ENCODE peak calls at places on chromosomes 12 and 14, in nine cellular contexts. One of them, this sample, is unnamed.

GRCh38 chr12:49138587-49138986 is 7.4 kb upstream of the TUBA1B start:
- DNase-seq in fibroblast of lung: no peak
- DNase-seq in posterior vena cava: no peak
- DNase-seq in OCI-M1: peak
- DNase-seq in stimulated activated effector memory CD8-positive, alpha-beta T cell treated with anti-CD3 and anti-CD28 coated beads, Interleukin-12 subunit alpha, Interleukin-12 subunit beta, amount 100 ng/mL, for 72 hours: no peak
- DNase-seq in H54: no peak
- DNase-seq in central memory CD4-positive, alpha-beta T cell: no peak
- DNase-seq in iPS-NIHi11: no peak
- DNase-seq in LoVo: no peak
- DNase-seq in this sample: no peak

GRCh38 chr14:40417777-40418401 is 985.7 kb upstream of the FBXO33 start:
- DNase-seq in fibroblast of lung: peak
- DNase-seq in posterior vena cava: no peak
- DNase-seq in OCI-M1: peak
- DNase-seq in stimulated activated effector memory CD8-positive, alpha-beta T cell treated with anti-CD3 and anti-CD28 coated beads, Interleukin-12 subunit alpha, Interleukin-12 subunit beta, amount 100 ng/mL, for 72 hours: no peak
- DNase-seq in H54: peak
- DNase-seq in central memory CD4-positive, alpha-beta T cell: no peak
- DNase-seq in iPS-NIHi11: peak
- DNase-seq in LoVo: peak
- DNase-seq in this sample: peak

GRCh38 chr14:105917933-105918436 is 391.6 kb downstream of the TMEM121 start:
- DNase-seq in fibroblast of lung: no peak
- DNase-seq in posterior vena cava: peak
- DNase-seq in OCI-M1: no peak
- DNase-seq in stimulated activated effector memory CD8-positive, alpha-beta T cell treated with anti-CD3 and anti-CD28 coated beads, Interleukin-12 subunit alpha, Interleukin-12 subunit beta, amount 100 ng/mL, for 72 hours: no peak
- DNase-seq in H54: no peak
- DNase-seq in central memory CD4-positive, alpha-beta T cell: no peak
- DNase-seq in iPS-NIHi11: no peak
- DNase-seq in LoVo: no peak
- DNase-seq in this sample: no peak

GRCh38 chr14:54489731-54490447 is 1.1 kb upstream of the GMFB start:
- DNase-seq in fibroblast of lung: no peak
- DNase-seq in posterior vena cava: no peak
- DNase-seq in OCI-M1: no peak
- DNase-seq in stimulated activated effector memory CD8-positive, alpha-beta T cell treated with anti-CD3 and anti-CD28 coated beads, Interleukin-12 subunit alpha, Interleukin-12 subunit beta, amount 100 ng/mL, for 72 hours: no peak
- DNase-seq in H54: no peak
- DNase-seq in central memory CD4-positive, alpha-beta T cell: no peak
- DNase-seq in iPS-NIHi11: no peak
- DNase-seq in LoVo: no peak
- DNase-seq in this sample: no peak

GRCh38 chr14:53355581-53356112 is 202.5 kb upstream of the DDHD1 start:
- DNase-seq in fibroblast of lung: peak
- DNase-seq in posterior vena cava: no peak
- DNase-seq in OCI-M1: peak
- DNase-seq in stimulated activated effector memory CD8-positive, alpha-beta T cell treated with anti-CD3 and anti-CD28 coated beads, Interleukin-12 subunit alpha, Interleukin-12 subunit beta, amount 100 ng/mL, for 72 hours: no peak
- DNase-seq in H54: peak
- DNase-seq in central memory CD4-positive, alpha-beta T cell: no peak
- DNase-seq in iPS-NIHi11: peak
- DNase-seq in LoVo: peak
- DNase-seq in this sample: peak

GRCh38 chr14:96225745-96226151 is 21.1 kb downstream of the BDKRB2 start:
- DNase-seq in fibroblast of lung: peak
- DNase-seq in posterior vena cava: no peak
- DNase-seq in OCI-M1: no peak
- DNase-seq in stimulated activated effector memory CD8-positive, alpha-beta T cell treated with anti-CD3 and anti-CD28 coated beads, Interleukin-12 subunit alpha, Interleukin-12 subunit beta, amount 100 ng/mL, for 72 hours: no peak
- DNase-seq in H54: peak
- DNase-seq in central memory CD4-positive, alpha-beta T cell: no peak
- DNase-seq in iPS-NIHi11: peak
- DNase-seq in LoVo: peak
- DNase-seq in this sample: peak

GRCh38 chr12:116601524-116601923 is 42.3 kb downstream of the MAP1LC3B2 start:
- DNase-seq in fibroblast of lung: peak
- DNase-seq in posterior vena cava: no peak
- DNase-seq in OCI-M1: no peak
- DNase-seq in stimulated activated effector memory CD8-positive, alpha-beta T cell treated with anti-CD3 and anti-CD28 coated beads, Interleukin-12 subunit alpha, Interleukin-12 subunit beta, amount 100 ng/mL, for 72 hours: no peak
- DNase-seq in H54: peak
- DNase-seq in central memory CD4-positive, alpha-beta T cell: no peak
- DNase-seq in iPS-NIHi11: no peak
- DNase-seq in LoVo: no peak
- DNase-seq in this sample: no peak

GRCh38 chr12:88471641-88472040 is 108.6 kb downstream of the KITLG start:
- DNase-seq in fibroblast of lung: peak
- DNase-seq in posterior vena cava: no peak
- DNase-seq in OCI-M1: no peak
- DNase-seq in stimulated activated effector memory CD8-positive, alpha-beta T cell treated with anti-CD3 and anti-CD28 coated beads, Interleukin-12 subunit alpha, Interleukin-12 subunit beta, amount 100 ng/mL, for 72 hours: no peak
- DNase-seq in H54: peak
- DNase-seq in central memory CD4-positive, alpha-beta T cell: no peak
- DNase-seq in iPS-NIHi11: peak
- DNase-seq in LoVo: no peak
- DNase-seq in this sample: peak

GRCh38 chr12:121804417-121805111 is 755 bp downstream of the SETD1B start:
- DNase-seq in fibroblast of lung: no peak
- DNase-seq in posterior vena cava: no peak
- DNase-seq in OCI-M1: peak
- DNase-seq in stimulated activated effector memory CD8-positive, alpha-beta T cell treated with anti-CD3 and anti-CD28 coated beads, Interleukin-12 subunit alpha, Interleukin-12 subunit beta, amount 100 ng/mL, for 72 hours: no peak
- DNase-seq in H54: peak
- DNase-seq in central memory CD4-positive, alpha-beta T cell: peak
- DNase-seq in iPS-NIHi11: no peak
- DNase-seq in LoVo: no peak
- DNase-seq in this sample: no peak

GRCh38 chr12:69897744-69898143 is 72.7 kb downstream of the MYRFL start:
- DNase-seq in fibroblast of lung: peak
- DNase-seq in posterior vena cava: no peak
- DNase-seq in OCI-M1: no peak
- DNase-seq in stimulated activated effector memory CD8-positive, alpha-beta T cell treated with anti-CD3 and anti-CD28 coated beads, Interleukin-12 subunit alpha, Interleukin-12 subunit beta, amount 100 ng/mL, for 72 hours: no peak
- DNase-seq in H54: peak
- DNase-seq in central memory CD4-positive, alpha-beta T cell: no peak
- DNase-seq in iPS-NIHi11: peak
- DNase-seq in LoVo: no peak
- DNase-seq in this sample: no peak

GRCh38 chr14:64253672-64254071 is 40.5 kb downstream of the ESR2 start:
- DNase-seq in fibroblast of lung: peak
- DNase-seq in posterior vena cava: no peak
- DNase-seq in OCI-M1: no peak
- DNase-seq in stimulated activated effector memory CD8-positive, alpha-beta T cell treated with anti-CD3 and anti-CD28 coated beads, Interleukin-12 subunit alpha, Interleukin-12 subunit beta, amount 100 ng/mL, for 72 hours: no peak
- DNase-seq in H54: no peak
- DNase-seq in central memory CD4-positive, alpha-beta T cell: no peak
- DNase-seq in iPS-NIHi11: no peak
- DNase-seq in LoVo: no peak
- DNase-seq in this sample: no peak

GRCh38 chr12:1870998-1871917 is 47.2 kb downstream of the CACNA2D4 start:
- DNase-seq in fibroblast of lung: no peak
- DNase-seq in posterior vena cava: no peak
- DNase-seq in OCI-M1: no peak
- DNase-seq in stimulated activated effector memory CD8-positive, alpha-beta T cell treated with anti-CD3 and anti-CD28 coated beads, Interleukin-12 subunit alpha, Interleukin-12 subunit beta, amount 100 ng/mL, for 72 hours: no peak
- DNase-seq in H54: no peak
- DNase-seq in central memory CD4-positive, alpha-beta T cell: no peak
- DNase-seq in iPS-NIHi11: no peak
- DNase-seq in LoVo: no peak
- DNase-seq in this sample: no peak

GRCh38 chr14:60653709-60654161 is 4.5 kb upstream of the SIX1 start:
- DNase-seq in fibroblast of lung: no peak
- DNase-seq in posterior vena cava: no peak
- DNase-seq in OCI-M1: no peak
- DNase-seq in stimulated activated effector memory CD8-positive, alpha-beta T cell treated with anti-CD3 and anti-CD28 coated beads, Interleukin-12 subunit alpha, Interleukin-12 subunit beta, amount 100 ng/mL, for 72 hours: no peak
- DNase-seq in H54: no peak
- DNase-seq in central memory CD4-positive, alpha-beta T cell: no peak
- DNase-seq in iPS-NIHi11: no peak
- DNase-seq in LoVo: no peak
- DNase-seq in this sample: no peak

GRCh38 chr14:70245026-70245425 is 56.3 kb upstream of the SLC8A3 start:
- DNase-seq in fibroblast of lung: no peak
- DNase-seq in posterior vena cava: no peak
- DNase-seq in OCI-M1: no peak
- DNase-seq in stimulated activated effector memory CD8-positive, alpha-beta T cell treated with anti-CD3 and anti-CD28 coated beads, Interleukin-12 subunit alpha, Interleukin-12 subunit beta, amount 100 ng/mL, for 72 hours: no peak
- DNase-seq in H54: no peak
- DNase-seq in central memory CD4-positive, alpha-beta T cell: no peak
- DNase-seq in iPS-NIHi11: no peak
- DNase-seq in LoVo: no peak
- DNase-seq in this sample: no peak

GRCh38 chr12:131827961-131828534 is at the start of gene MMP17:
- DNase-seq in fibroblast of lung: peak
- DNase-seq in posterior vena cava: no peak
- DNase-seq in OCI-M1: peak
- DNase-seq in stimulated activated effector memory CD8-positive, alpha-beta T cell treated with anti-CD3 and anti-CD28 coated beads, Interleukin-12 subunit alpha, Interleukin-12 subunit beta, amount 100 ng/mL, for 72 hours: no peak
- DNase-seq in H54: no peak
- DNase-seq in central memory CD4-positive, alpha-beta T cell: no peak
- DNase-seq in iPS-NIHi11: peak
- DNase-seq in LoVo: peak
- DNase-seq in this sample: no peak

GRCh38 chr12:124403273-124403672 is 108.4 kb downstream of the RFLNA start:
- DNase-seq in fibroblast of lung: no peak
- DNase-seq in posterior vena cava: no peak
- DNase-seq in OCI-M1: no peak
- DNase-seq in stimulated activated effector memory CD8-positive, alpha-beta T cell treated with anti-CD3 and anti-CD28 coated beads, Interleukin-12 subunit alpha, Interleukin-12 subunit beta, amount 100 ng/mL, for 72 hours: no peak
- DNase-seq in H54: no peak
- DNase-seq in central memory CD4-positive, alpha-beta T cell: no peak
- DNase-seq in iPS-NIHi11: no peak
- DNase-seq in LoVo: no peak
- DNase-seq in this sample: no peak

GRCh38 chr12:108840605-108841328 is 16.6 kb downstream of the SSH1 start:
- DNase-seq in fibroblast of lung: peak
- DNase-seq in posterior vena cava: no peak
- DNase-seq in OCI-M1: no peak
- DNase-seq in stimulated activated effector memory CD8-positive, alpha-beta T cell treated with anti-CD3 and anti-CD28 coated beads, Interleukin-12 subunit alpha, Interleukin-12 subunit beta, amount 100 ng/mL, for 72 hours: no peak
- DNase-seq in H54: no peak
- DNase-seq in central memory CD4-positive, alpha-beta T cell: no peak
- DNase-seq in iPS-NIHi11: no peak
- DNase-seq in LoVo: no peak
- DNase-seq in this sample: no peak

GRCh38 chr12:62971769-62972525 is 37.0 kb upstream of the PPM1H start:
- DNase-seq in fibroblast of lung: no peak
- DNase-seq in posterior vena cava: no peak
- DNase-seq in OCI-M1: no peak
- DNase-seq in stimulated activated effector memory CD8-positive, alpha-beta T cell treated with anti-CD3 and anti-CD28 coated beads, Interleukin-12 subunit alpha, Interleukin-12 subunit beta, amount 100 ng/mL, for 72 hours: no peak
- DNase-seq in H54: no peak
- DNase-seq in central memory CD4-positive, alpha-beta T cell: no peak
- DNase-seq in iPS-NIHi11: peak
- DNase-seq in LoVo: no peak
- DNase-seq in this sample: no peak

GRCh38 chr12:52338241-52338960 is 17.2 kb upstream of the KRT83 start:
- DNase-seq in fibroblast of lung: peak
- DNase-seq in posterior vena cava: no peak
- DNase-seq in OCI-M1: no peak
- DNase-seq in stimulated activated effector memory CD8-positive, alpha-beta T cell treated with anti-CD3 and anti-CD28 coated beads, Interleukin-12 subunit alpha, Interleukin-12 subunit beta, amount 100 ng/mL, for 72 hours: no peak
- DNase-seq in H54: no peak
- DNase-seq in central memory CD4-positive, alpha-beta T cell: no peak
- DNase-seq in iPS-NIHi11: no peak
- DNase-seq in LoVo: no peak
- DNase-seq in this sample: no peak

GRCh38 chr12:754871-755562 is 2.6 kb downstream of the WNK1 start:
- DNase-seq in fibroblast of lung: peak
- DNase-seq in posterior vena cava: no peak
- DNase-seq in OCI-M1: peak
- DNase-seq in stimulated activated effector memory CD8-positive, alpha-beta T cell treated with anti-CD3 and anti-CD28 coated beads, Interleukin-12 subunit alpha, Interleukin-12 subunit beta, amount 100 ng/mL, for 72 hours: no peak
- DNase-seq in H54: peak
- DNase-seq in central memory CD4-positive, alpha-beta T cell: peak
- DNase-seq in iPS-NIHi11: peak
- DNase-seq in LoVo: peak
- DNase-seq in this sample: no peak

GRCh38 chr14:104393199-104393897 is 186.2 kb upstream of the C14orf180 start:
- DNase-seq in fibroblast of lung: no peak
- DNase-seq in posterior vena cava: no peak
- DNase-seq in OCI-M1: no peak
- DNase-seq in stimulated activated effector memory CD8-positive, alpha-beta T cell treated with anti-CD3 and anti-CD28 coated beads, Interleukin-12 subunit alpha, Interleukin-12 subunit beta, amount 100 ng/mL, for 72 hours: no peak
- DNase-seq in H54: no peak
- DNase-seq in central memory CD4-positive, alpha-beta T cell: no peak
- DNase-seq in iPS-NIHi11: no peak
- DNase-seq in LoVo: no peak
- DNase-seq in this sample: no peak

GRCh38 chr12:18139989-18140596 is 50.1 kb upstream of the RERGL start:
- DNase-seq in fibroblast of lung: peak
- DNase-seq in posterior vena cava: no peak
- DNase-seq in OCI-M1: peak
- DNase-seq in stimulated activated effector memory CD8-positive, alpha-beta T cell treated with anti-CD3 and anti-CD28 coated beads, Interleukin-12 subunit alpha, Interleukin-12 subunit beta, amount 100 ng/mL, for 72 hours: no peak
- DNase-seq in H54: no peak
- DNase-seq in central memory CD4-positive, alpha-beta T cell: no peak
- DNase-seq in iPS-NIHi11: peak
- DNase-seq in LoVo: peak
- DNase-seq in this sample: no peak

GRCh38 chr14:98931911-98932310 is 340.1 kb downstream of the BCL11B start:
- DNase-seq in fibroblast of lung: no peak
- DNase-seq in posterior vena cava: peak
- DNase-seq in OCI-M1: no peak
- DNase-seq in stimulated activated effector memory CD8-positive, alpha-beta T cell treated with anti-CD3 and anti-CD28 coated beads, Interleukin-12 subunit alpha, Interleukin-12 subunit beta, amount 100 ng/mL, for 72 hours: peak
- DNase-seq in H54: no peak
- DNase-seq in central memory CD4-positive, alpha-beta T cell: peak
- DNase-seq in iPS-NIHi11: no peak
- DNase-seq in LoVo: no peak
- DNase-seq in this sample: no peak

GRCh38 chr12:91186189-91186588 is 3.6 kb upstream of the DCN start:
- DNase-seq in fibroblast of lung: no peak
- DNase-seq in posterior vena cava: no peak
- DNase-seq in OCI-M1: no peak
- DNase-seq in stimulated activated effector memory CD8-positive, alpha-beta T cell treated with anti-CD3 and anti-CD28 coated beads, Interleukin-12 subunit alpha, Interleukin-12 subunit beta, amount 100 ng/mL, for 72 hours: no peak
- DNase-seq in H54: no peak
- DNase-seq in central memory CD4-positive, alpha-beta T cell: no peak
- DNase-seq in iPS-NIHi11: no peak
- DNase-seq in LoVo: no peak
- DNase-seq in this sample: no peak

GRCh38 chr14:64659366-64659765 is 44.9 kb upstream of the PLEKHG3 start:
- DNase-seq in fibroblast of lung: no peak
- DNase-seq in posterior vena cava: no peak
- DNase-seq in OCI-M1: no peak
- DNase-seq in stimulated activated effector memory CD8-positive, alpha-beta T cell treated with anti-CD3 and anti-CD28 coated beads, Interleukin-12 subunit alpha, Interleukin-12 subunit beta, amount 100 ng/mL, for 72 hours: no peak
- DNase-seq in H54: no peak
- DNase-seq in central memory CD4-positive, alpha-beta T cell: no peak
- DNase-seq in iPS-NIHi11: no peak
- DNase-seq in LoVo: no peak
- DNase-seq in this sample: no peak

GRCh38 chr14:54427914-54428313 is 13.3 kb downstream of the CNIH1 start:
- DNase-seq in fibroblast of lung: no peak
- DNase-seq in posterior vena cava: no peak
- DNase-seq in OCI-M1: no peak
- DNase-seq in stimulated activated effector memory CD8-positive, alpha-beta T cell treated with anti-CD3 and anti-CD28 coated beads, Interleukin-12 subunit alpha, Interleukin-12 subunit beta, amount 100 ng/mL, for 72 hours: no peak
- DNase-seq in H54: no peak
- DNase-seq in central memory CD4-positive, alpha-beta T cell: no peak
- DNase-seq in iPS-NIHi11: no peak
- DNase-seq in LoVo: no peak
- DNase-seq in this sample: no peak

GRCh38 chr12:128969480-128970055 is 116.3 kb downstream of the GLT1D1 start:
- DNase-seq in fibroblast of lung: peak
- DNase-seq in posterior vena cava: no peak
- DNase-seq in OCI-M1: peak
- DNase-seq in stimulated activated effector memory CD8-positive, alpha-beta T cell treated with anti-CD3 and anti-CD28 coated beads, Interleukin-12 subunit alpha, Interleukin-12 subunit beta, amount 100 ng/mL, for 72 hours: peak
- DNase-seq in H54: peak
- DNase-seq in central memory CD4-positive, alpha-beta T cell: no peak
- DNase-seq in iPS-NIHi11: peak
- DNase-seq in LoVo: no peak
- DNase-seq in this sample: no peak

GRCh38 chr14:79783061-79783460 is 428.2 kb downstream of the DIO2 start:
- DNase-seq in fibroblast of lung: no peak
- DNase-seq in posterior vena cava: no peak
- DNase-seq in OCI-M1: no peak
- DNase-seq in stimulated activated effector memory CD8-positive, alpha-beta T cell treated with anti-CD3 and anti-CD28 coated beads, Interleukin-12 subunit alpha, Interleukin-12 subunit beta, amount 100 ng/mL, for 72 hours: no peak
- DNase-seq in H54: no peak
- DNase-seq in central memory CD4-positive, alpha-beta T cell: no peak
- DNase-seq in iPS-NIHi11: no peak
- DNase-seq in LoVo: no peak
- DNase-seq in this sample: no peak

GRCh38 chr12:119841433-119842210 is 35.5 kb downstream of the CIT start:
- DNase-seq in fibroblast of lung: peak
- DNase-seq in posterior vena cava: no peak
- DNase-seq in OCI-M1: no peak
- DNase-seq in stimulated activated effector memory CD8-positive, alpha-beta T cell treated with anti-CD3 and anti-CD28 coated beads, Interleukin-12 subunit alpha, Interleukin-12 subunit beta, amount 100 ng/mL, for 72 hours: no peak
- DNase-seq in H54: no peak
- DNase-seq in central memory CD4-positive, alpha-beta T cell: no peak
- DNase-seq in iPS-NIHi11: no peak
- DNase-seq in LoVo: no peak
- DNase-seq in this sample: no peak

GRCh38 chr14:50311974-50312733 is at the start of the genes DMAC2L and L2HGDH:
- DNase-seq in fibroblast of lung: peak
- DNase-seq in posterior vena cava: peak
- DNase-seq in OCI-M1: peak
- DNase-seq in stimulated activated effector memory CD8-positive, alpha-beta T cell treated with anti-CD3 and anti-CD28 coated beads, Interleukin-12 subunit alpha, Interleukin-12 subunit beta, amount 100 ng/mL, for 72 hours: peak
- DNase-seq in H54: peak
- DNase-seq in central memory CD4-positive, alpha-beta T cell: peak
- DNase-seq in iPS-NIHi11: peak
- DNase-seq in LoVo: peak
- DNase-seq in this sample: no peak

GRCh38 chr12:130280226-130280625 is 57.5 kb upstream of the PIWIL1 start:
- DNase-seq in fibroblast of lung: no peak
- DNase-seq in posterior vena cava: no peak
- DNase-seq in OCI-M1: no peak
- DNase-seq in stimulated activated effector memory CD8-positive, alpha-beta T cell treated with anti-CD3 and anti-CD28 coated beads, Interleukin-12 subunit alpha, Interleukin-12 subunit beta, amount 100 ng/mL, for 72 hours: no peak
- DNase-seq in H54: no peak
- DNase-seq in central memory CD4-positive, alpha-beta T cell: no peak
- DNase-seq in iPS-NIHi11: no peak
- DNase-seq in LoVo: no peak
- DNase-seq in this sample: no peak

This sample was measured in iPS DF 19.7.